ENCODE peak calls at places on chromosomes 2 and 18, in five cellular contexts. E is IMR-90, Z is heart left ventricle, Q is HCT116, N is right lobe of liver. T is an unnamed sample.

GRCh38 chr2:14408695-14409094 is 223.8 kb upstream of the LRATD1 start:
- DNase-seq in E (no peak), Z (no peak), Q (no peak), N (no peak), T (no peak)

GRCh38 chr2:50786345-50786744 is 245.6 kb downstream of the NRXN1 start:
- DNase-seq in E (no peak), Z (no peak), Q (no peak), N (no peak), T (no peak)

GRCh38 chr2:17353268-17353667 is 165.0 kb downstream of the RAD51AP2 start:
- DNase-seq in E (no peak), Z (no peak), Q (no peak), N (no peak), T (no peak)

GRCh38 chr2:225025917-225026571 is 16.2 kb downstream of the DOCK10 start:
- DNase-seq in E (peak; percentile 80), Z (no peak), Q (no peak), N (no peak), T (no peak)

GRCh38 chr18:46950064-46950656 is 32.8 kb downstream of the KATNAL2 start:
- DNase-seq in E (no peak), Z (no peak), Q (no peak), N (no peak), T (no peak)

GRCh38 chr2:182447163-182447562 is 20.3 kb upstream of the PDE1A start:
- DNase-seq in E (no peak), Z (no peak), Q (no peak), N (no peak), T (no peak)

GRCh38 chr2:23636412-23636811 is 251.4 kb downstream of the KLHL29 start:
- DNase-seq in E (peak; percentile 27), Z (no peak), Q (no peak), N (no peak), T (no peak)

GRCh38 chr2:170369894-170370293 is 191.9 kb downstream of the MYO3B start:
- DNase-seq in E (peak; percentile 11), Z (no peak), Q (peak; percentile 21), N (no peak), T (no peak)

GRCh38 chr18:8987250-8987649 is 115.2 kb upstream of the NDUFV2 start:
- DNase-seq in E (peak; percentile 23), Z (no peak), Q (no peak), N (no peak), T (no peak)

GRCh38 chr2:62660582-62661262 is 44.8 kb upstream of the EHBP1 start:
- DNase-seq in E (peak; percentile 89), Z (no peak), Q (no peak), N (no peak), T (no peak)

GRCh38 chr2:239811001-239811798 is 213.9 kb downstream of the NDUFA10 start:
- DNase-seq in E (no peak), Z (no peak), Q (no peak), N (no peak), T (peak; percentile 18)

GRCh38 chr2:39737661-39738060 is 41.4 kb downstream of the THUMPD2 start:
- DNase-seq in E (peak; percentile 93), Z (no peak), Q (no peak), N (no peak), T (peak; percentile 16)

GRCh38 chr18:8426401-8426800 is 182.8 kb upstream of the RAB12 start:
- DNase-seq in E (no peak), Z (no peak), Q (peak; percentile 16), N (no peak), T (no peak)

GRCh38 chr2:148876589-148877402 is 1.8 kb downstream of the KIF5C start:
- DNase-seq in E (no peak), Z (no peak), Q (no peak), N (peak; percentile 64), T (no peak)

GRCh38 chr2:173943139-173943538 is 22.0 kb downstream of the SP3 start:
- DNase-seq in E (no peak), Z (no peak), Q (no peak), N (no peak), T (no peak)

GRCh38 chr2:173938700-173939384 is 26.3 kb downstream of the SP3 start:
- DNase-seq in E (no peak), Z (no peak), Q (no peak), N (no peak), T (no peak)

GRCh38 chr2:173943738-173944137 is 21.4 kb downstream of the SP3 start:
- DNase-seq in E (no peak), Z (no peak), Q (no peak), N (no peak), T (no peak)

GRCh38 chr2:173940208-173941020 is 24.8 kb downstream of the SP3 start:
- DNase-seq in E (no peak), Z (no peak), Q (no peak), N (no peak), T (no peak)

DNA sequence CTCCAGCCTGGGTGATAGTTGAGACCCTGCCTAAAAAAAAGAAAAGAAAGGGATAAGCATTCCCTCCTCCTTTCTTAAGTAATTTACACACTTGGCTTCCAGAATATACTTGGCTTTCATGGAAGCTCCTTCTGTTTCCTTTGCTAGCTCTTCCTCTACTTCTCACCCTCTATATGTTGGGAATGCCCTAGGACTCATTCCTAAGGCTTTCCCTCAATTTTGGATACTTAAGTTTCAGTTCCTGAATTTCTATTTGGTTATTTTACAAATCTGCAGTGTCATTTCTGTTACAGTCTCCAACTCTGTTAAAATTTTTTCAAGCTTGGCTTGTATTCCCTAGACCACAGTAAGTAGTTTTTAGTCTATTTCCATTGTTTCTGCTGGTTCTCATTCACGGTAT is 23.6 kb downstream of the SP3 start:
- DNase-seq in E (no peak), Z (no peak), Q (no peak), N (no peak), T (no peak)
- H3K36me3 ChIP-seq in E (peaks cover 5% of the 10 kb centered on the region), Z (no peaks in the 10 kb centered on the region), Q (no peaks in the 10 kb centered on the region), N (no peaks in the 10 kb centered on the region), T (no peaks in the 10 kb centered on the region)

GRCh38 chr2:176115883-176116813 is at the start of gene HOXD10:
- DNase-seq in E (no peak), Z (no peak), Q (no peak), N (no peak), T (peak; percentile 91)
- TF ChIP-seq CTCF in E (no peak), Z (no peak), Q (no peak), N (no peak), T (peak; percentile 66)

GRCh38 chr2:10132596-10132995 is 10.1 kb downstream of the RRM2 start:
- DNase-seq in E (no peak), Z (no peak), Q (no peak), N (no peak), T (no peak)

GRCh38 chr2:10135296-10136089 is 13.0 kb downstream of the RRM2 start:
- DNase-seq in E (peak; percentile 53), Z (no peak), Q (no peak), N (no peak), T (no peak)

GRCh38 chr2:10136187-10136934 is 13.8 kb downstream of the RRM2 start:
- DNase-seq in E (no peak), Z (no peak), Q (no peak), N (no peak), T (no peak)

GRCh38 chr2:10132043-10132575 is 9.6 kb downstream of the RRM2 start:
- DNase-seq in E (no peak), Z (no peak), Q (no peak), N (no peak), T (no peak)

DNA sequence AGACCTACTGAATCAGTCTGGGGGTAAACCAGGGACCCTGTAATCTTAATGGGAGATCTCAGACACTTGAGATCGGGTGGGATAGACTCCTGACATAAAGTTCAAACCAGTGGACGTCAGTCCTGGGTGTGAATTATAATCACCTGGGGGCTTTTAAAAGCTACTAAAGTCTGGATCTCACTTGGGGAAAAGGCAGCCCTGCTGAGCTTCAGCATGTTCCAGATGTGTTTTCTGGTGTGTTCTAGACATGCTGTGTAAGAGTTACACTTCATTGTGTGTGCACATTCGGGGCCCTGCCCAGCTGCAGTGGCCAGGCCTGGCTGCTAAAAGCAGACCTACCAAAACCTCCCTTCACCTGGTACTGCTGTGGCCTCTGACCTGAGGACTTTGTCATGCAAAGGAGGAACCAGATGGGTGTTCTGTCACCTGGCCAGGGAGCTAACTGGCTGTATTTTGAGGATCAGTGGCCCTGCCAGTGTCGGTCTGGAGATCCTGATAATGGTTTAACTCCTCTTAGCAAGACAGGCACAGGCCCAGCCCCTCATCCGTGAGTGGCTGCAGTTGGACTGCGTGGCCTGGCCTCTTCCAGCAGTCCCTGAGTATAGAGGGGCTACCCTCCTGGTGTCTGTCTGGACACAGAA is 10.6 kb downstream of the RRM2 start:
- DNase-seq in E (no peak), Z (no peak), Q (no peak), N (no peak), T (no peak)
- TF ChIP-seq POLR2A in E (peak; percentile 8), Z (no peak), Q (no peak), N (no peak), T (no peak)

GRCh38 chr2:54652540-54652939 is 70.9 kb upstream of the EML6 start:
- DNase-seq in E (peak; percentile 29), Z (no peak), Q (no peak), N (no peak), T (no peak)
- H3K36me3 ChIP-seq in E (peaks cover 58% of the 10 kb centered on the region), Z (peaks cover 100% of the 10 kb centered on the region), Q (peaks cover 37% of the 10 kb centered on the region), N (peaks cover 78% of the 10 kb centered on the region), T (no peaks in the 10 kb centered on the region)

DNA sequence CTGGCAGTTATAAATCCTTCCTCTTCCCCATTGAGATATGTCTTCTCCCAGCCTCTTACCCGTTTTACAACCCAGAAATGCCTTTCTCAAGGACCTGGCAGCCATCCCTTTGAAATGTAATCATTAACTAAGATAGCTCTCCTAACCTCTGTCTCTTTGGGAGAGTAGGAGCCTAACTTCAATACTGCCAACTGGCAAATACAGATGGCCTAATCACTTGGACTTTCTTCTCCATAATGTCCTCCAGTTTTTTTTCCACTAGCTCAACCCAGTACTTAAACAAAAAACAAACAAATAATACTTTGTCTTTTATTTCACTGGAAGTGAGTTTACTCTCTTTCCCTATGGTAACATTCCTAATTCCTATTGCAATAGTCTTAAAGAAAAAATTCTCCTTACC is 1391.1 kb downstream of the SUCLG1 start:
- DNase-seq in E (no peak), Z (no peak), Q (no peak), N (no peak), T (no peak)
- TF ChIP-seq CTCF in E (no peak), Z (no peak), Q (no peak), N (no peak), T (no peak)

DNA sequence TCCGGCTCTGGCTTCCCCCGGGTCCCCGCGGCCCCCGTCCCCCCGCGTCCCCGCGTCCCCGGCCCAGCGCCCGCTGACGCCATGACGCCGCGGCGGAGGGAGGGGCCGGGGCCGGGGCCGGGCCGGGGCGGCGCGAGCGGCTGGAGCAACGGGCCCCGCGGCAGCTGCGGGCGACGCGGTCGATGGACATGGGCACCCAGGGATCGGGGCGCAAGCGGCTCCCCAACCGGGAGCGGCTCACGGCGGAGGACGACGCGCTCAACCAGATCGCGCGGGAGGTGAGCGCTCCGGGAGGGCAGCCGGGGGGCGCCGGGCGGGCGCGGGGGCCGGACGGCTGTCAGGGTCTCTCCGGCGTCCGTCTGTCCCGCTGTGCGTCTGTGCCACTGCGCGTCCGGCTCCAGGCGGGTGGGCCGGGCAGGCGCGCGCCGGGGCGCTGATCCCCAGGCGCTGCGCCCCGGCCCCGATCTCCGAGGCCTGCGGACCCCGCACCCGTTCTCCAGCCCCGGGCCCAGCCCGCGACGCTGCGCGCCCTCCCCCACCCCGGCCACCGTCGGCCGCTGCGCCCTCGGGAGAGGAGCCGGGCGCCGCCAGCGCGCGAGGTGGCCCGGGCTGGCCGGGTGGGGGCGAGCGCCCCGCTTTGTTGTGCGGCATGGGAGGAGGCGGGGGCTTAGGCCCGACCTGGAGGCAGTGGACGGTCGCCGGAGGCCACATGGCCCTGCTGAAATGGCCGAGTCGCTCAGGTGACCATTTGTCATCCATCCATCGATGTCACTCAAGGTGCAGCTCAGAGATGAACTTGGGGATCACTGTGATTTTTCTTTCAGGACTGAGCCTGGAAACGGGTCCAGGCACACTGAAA is at the start of gene LRRFIP1:
- DNase-seq in E (no peak), Z (peak; percentile 66), Q (no peak), N (peak; percentile 46), T (peak; percentile 42)
- TF ChIP-seq POLR2A in E (peak; percentile 31), Z (peak; percentile 36), Q (no peak), N (peak; percentile 36), T (no peak)